ENCODE peak calls at places on chromosomes 2 and 18, in four cellular contexts. A is naive thymus-derived CD8-positive, alpha-beta T cell; M is CD8-positive, alpha-beta T cell; E is amygdala. D is an unnamed sample.
A peak's percentile ranks its signal among the peaks of the same experiment; 100 is the strongest.

GRCh38 chr2:190468814-190469569 is 60.8 kb downstream of the MFSD6 start:
- DNase-seq in A (no peak), M (no peak), E (no peak), D (no peak)

GRCh38 chr18:49725809-49726514 is 87.4 kb downstream of the ACAA2 start:
- DNase-seq in A (no peak), M (no peak), E (no peak), D (no peak)

GRCh38 chr2:155663265-155663664 is 669.3 kb downstream of the NR4A2 start:
- DNase-seq in A (no peak), M (no peak), E (no peak), D (no peak)

GRCh38 chr2:53970898-53971681 is at the start of gene PSME4:
- DNase-seq in A (peak; percentile 91), M (peak; percentile 92), E (peak; percentile 88), D (peak; percentile 94)

GRCh38 chr2:36485521-36485920 is 112.4 kb downstream of the FEZ2 start:
- DNase-seq in A (no peak), M (no peak), E (no peak), D (no peak)

GRCh38 chr2:85662899-85663683 is 4.9 kb downstream of the SFTPB start:
- DNase-seq in A (no peak), M (no peak), E (no peak), D (no peak)

GRCh38 chr2:217804786-217805678 is 197.8 kb downstream of the TNS1 start:
- DNase-seq in A (no peak), M (no peak), E (no peak), D (no peak)

GRCh38 chr2:135773917-135774316 is 32.3 kb downstream of the UBXN4 start:
- DNase-seq in A (no peak), M (no peak), E (no peak), D (no peak)

GRCh38 chr2:64453710-64454315 is at the start of gene LGALSL:
- DNase-seq in A (peak; percentile 2), M (no peak), E (peak; percentile 66), D (no peak)

GRCh38 chr2:69559696-69560482 is 83.7 kb downstream of the AAK1 start:
- DNase-seq in A (peak; percentile 24), M (no peak), E (no peak), D (no peak)

GRCh38 chr18:9025104-9025838 is 77.2 kb upstream of the NDUFV2 start:
- DNase-seq in A (no peak), M (no peak), E (no peak), D (no peak)

GRCh38 chr2:196248467-196249104 is 77.2 kb upstream of the STK17B start:
- DNase-seq in A (no peak), M (no peak), E (no peak), D (no peak)

GRCh38 chr18:57649536-57650495 is 28.2 kb upstream of the NARS1 start:
- DNase-seq in A (no peak), M (no peak), E (no peak), D (no peak)

GRCh38 chr2:48728295-48728694 is 27.2 kb downstream of the LHCGR start:
- DNase-seq in A (no peak), M (no peak), E (no peak), D (no peak)

GRCh38 chr18:10851824-10852225 is 297.5 kb downstream of the PIEZO2 start:
- DNase-seq in A (peak; percentile 12), M (no peak), E (no peak), D (no peak)

GRCh38 chr2:188576657-188577056 is 285.0 kb downstream of the GULP1 start:
- DNase-seq in A (no peak), M (no peak), E (no peak), D (no peak)

GRCh38 chr18:78781601-78781960 is 198.0 kb upstream of the SALL3 start:
- DNase-seq in A (no peak), M (no peak), E (no peak), D (no peak)

GRCh38 chr2:124024491-124025348 is at the start of gene CNTNAP5:
- DNase-seq in A (no peak), M (no peak), E (peak; percentile 41), D (no peak)

GRCh38 chr2:72028351-72028995 is 119.2 kb downstream of the CYP26B1 start:
- DNase-seq in A (no peak), M (no peak), E (no peak), D (no peak)

GRCh38 chr2:225740086-225740485 is 340.6 kb downstream of the NYAP2 start:
- DNase-seq in A (no peak), M (no peak), E (no peak), D (no peak)

GRCh38 chr2:222861411-222862067 is 703 bp downstream of the ACSL3 start:
- DNase-seq in A (peak; percentile 44), M (peak; percentile 10), E (no peak), D (peak; percentile 22)

GRCh38 chr18:53629356-53629755 is 595.1 kb downstream of the MBD2 start:
- DNase-seq in A (no peak), M (no peak), E (no peak), D (no peak)

GRCh38 chr2:125745514-125745913 is 910.4 kb upstream of the GYPC start:
- DNase-seq in A (no peak), M (no peak), E (no peak), D (no peak)

GRCh38 chr18:3350021-3350420 is 88.1 kb downstream of the MYL12B start:
- DNase-seq in A (no peak), M (no peak), E (no peak), D (no peak)

GRCh38 chr2:166090900-166091299 is 36.9 kb downstream of the SCN1A start:
- DNase-seq in A (no peak), M (no peak), E (no peak), D (no peak)

GRCh38 chr18:9690418-9691178 is 17.5 kb upstream of the RAB31 start:
- DNase-seq in A (no peak), M (no peak), E (no peak), D (no peak)

GRCh38 chr18:79986726-79987125 is 1.6 kb downstream of the TXNL4A start:
- DNase-seq in A (no peak), M (no peak), E (no peak), D (no peak)

GRCh38 chr2:173159794-173160463 is 84.3 kb downstream of the MAP3K20 start:
- DNase-seq in A (no peak), M (no peak), E (no peak), D (no peak)

GRCh38 chr18:46213295-46213694 is 109.1 kb downstream of the HAUS1 start:
- DNase-seq in A (peak; percentile 28), M (no peak), E (no peak), D (no peak)

D was measured in effector CD4-positive, alpha-beta T cell.